ENCODE peak calls at places on chromosomes 6 and 20, in eight cellular contexts. Y is Calu3, B is heart right ventricle, W is astrocyte of the cerebellum, V is AG09309, S is pancreas, F is spleen, Z is PC-9. X is an unnamed sample.

GRCh38 chr20:45408646-45409213 is 641 bp downstream of the DBNDD2 start:
- DNase-seq in B (peak), Z (no peak), Y (no peak), S (no peak), V (no peak), F (no peak), W (no peak), X (no peak)

GRCh38 chr6:168607272-168608112 is 166.5 kb downstream of the SMOC2 start:
- DNase-seq in W (no peak), S (no peak), Z (no peak), Y (peak), F (no peak), V (no peak), B (no peak), X (no peak)

GRCh38 chr6:34031567-34032383 is 114.1 kb downstream of the GRM4 start:
- DNase-seq in S (no peak), F (no peak), V (no peak), W (no peak), Y (no peak), Z (no peak), B (no peak), X (no peak)

GRCh38 chr6:28673417-28673799 is 147.7 kb downstream of the GPX5 start:
- DNase-seq in W (no peak), Y (no peak), Z (no peak), S (no peak), V (no peak), F (no peak), B (no peak), X (no peak)

GRCh38 chr6:3731700-3732099 is 19.8 kb downstream of the PXDC1 start:
- DNase-seq in Y (no peak), F (peak), V (no peak), S (no peak), Z (no peak), W (no peak), B (no peak), X (no peak)

GRCh38 chr6:52707963-52708680 is 37.2 kb downstream of the TMEM14A start:
- DNase-seq in W (no peak), V (no peak), F (no peak), Z (no peak), B (no peak), S (no peak), Y (no peak), X (no peak)

GRCh38 chr20:32534661-32535240 is 50.4 kb downstream of the NOL4L start:
- DNase-seq in Y (no peak), B (no peak), W (no peak), S (no peak), F (no peak), V (no peak), Z (no peak), X (no peak)

GRCh38 chr20:36454664-36455427 is 86.5 kb upstream of the MYL9 start:
- DNase-seq in B (no peak), S (no peak), W (no peak), Y (peak), V (no peak), F (peak), Z (no peak), X (no peak)

GRCh38 chr6:14571728-14572127 is 454.2 kb downstream of the CD83 start:
- DNase-seq in Z (no peak), F (no peak), W (no peak), V (no peak), Y (no peak), S (no peak), B (no peak), X (no peak)

GRCh38 chr6:41568585-41569384 is 22.6 kb downstream of the FOXP4 start:
- DNase-seq in F (no peak), W (no peak), B (no peak), Y (no peak), V (no peak), S (peak), Z (no peak), X (no peak)

GRCh38 chr6:5335020-5335419 is 73.7 kb downstream of the FARS2 start:
- DNase-seq in Z (no peak), V (no peak), S (no peak), W (no peak), B (no peak), F (no peak), Y (no peak), X (no peak)

GRCh38 chr6:56440551-56440981 is 193.2 kb upstream of the COL21A1 start:
- DNase-seq in S (peak), V (no peak), B (no peak), W (no peak), Z (no peak), Y (peak), F (no peak), X (no peak)

GRCh38 chr6:49464691-49465090 is 1.5 kb downstream of the CENPQ start:
- DNase-seq in B (no peak), F (no peak), Z (no peak), V (no peak), S (no peak), Y (no peak), W (no peak), X (no peak)

GRCh38 chr20:7695622-7696021 is 244.6 kb downstream of the HAO1 start:
- DNase-seq in V (peak), B (no peak), Z (no peak), Y (no peak), W (peak), F (no peak), S (no peak), X (no peak)

GRCh38 chr20:48425776-48426175 is 402.0 kb downstream of the PREX1 start:
- DNase-seq in F (no peak), B (no peak), Z (no peak), V (no peak), S (no peak), Y (no peak), W (no peak), X (no peak)

GRCh38 chr20:48419173-48419572 is 408.6 kb downstream of the PREX1 start:
- DNase-seq in F (no peak), B (no peak), S (no peak), W (no peak), V (no peak), Z (no peak), Y (no peak), X (no peak)

GRCh38 chr20:48416002-48416401 is 411.8 kb downstream of the PREX1 start:
- DNase-seq in Z (no peak), S (no peak), F (no peak), B (no peak), W (no peak), Y (no peak), V (no peak), X (no peak)

GRCh38 chr20:48422242-48422960 is 405.4 kb downstream of the PREX1 start:
- DNase-seq in S (no peak), F (no peak), V (no peak), B (no peak), W (no peak), Z (no peak), Y (no peak), X (no peak)

GRCh38 chr20:48421547-48421946 is 406.3 kb downstream of the PREX1 start:
- DNase-seq in S (no peak), F (no peak), B (no peak), Y (peak), Z (no peak), W (no peak), V (no peak), X (no peak)
- TF ChIP-seq CTCF in S (no peak), F (no peak), B (no peak), Y (peak), Z (peak), W (no peak), V (no peak), X (no peak)

GRCh38 chr6:127345521-127345920 is 2.1 kb upstream of the ECHDC1 start:
- DNase-seq in W (no peak), Y (no peak), S (no peak), F (no peak), V (no peak), Z (peak), B (no peak), X (no peak)

GRCh38 chr6:127341471-127342202 is 1.8 kb downstream of the ECHDC1 start:
- DNase-seq in Y (no peak), S (no peak), Z (no peak), F (no peak), V (no peak), B (no peak), W (no peak), X (no peak)

GRCh38 chr6:127342296-127342945 is 988 bp downstream of the ECHDC1 start:
- DNase-seq in W (no peak), B (no peak), S (no peak), Z (peak), F (no peak), V (no peak), Y (peak), X (no peak)

GRCh38 chr6:127343753-127344659 is 597 bp upstream of the ECHDC1 start:
- DNase-seq in S (no peak), V (no peak), Y (no peak), F (no peak), W (no peak), Z (no peak), B (no peak), X (no peak)

GRCh38 chr6:127342946-127343752 is at the start of gene ECHDC1:
- DNase-seq in V (no peak), S (peak), B (peak), Z (peak), Y (peak), F (peak), W (no peak), X (peak)
- TF ChIP-seq CTCF in V (no peak), S (no peak), B (no peak), Z (no peak), Y (no peak), F (no peak), W (no peak), X (no peak)

DNA sequence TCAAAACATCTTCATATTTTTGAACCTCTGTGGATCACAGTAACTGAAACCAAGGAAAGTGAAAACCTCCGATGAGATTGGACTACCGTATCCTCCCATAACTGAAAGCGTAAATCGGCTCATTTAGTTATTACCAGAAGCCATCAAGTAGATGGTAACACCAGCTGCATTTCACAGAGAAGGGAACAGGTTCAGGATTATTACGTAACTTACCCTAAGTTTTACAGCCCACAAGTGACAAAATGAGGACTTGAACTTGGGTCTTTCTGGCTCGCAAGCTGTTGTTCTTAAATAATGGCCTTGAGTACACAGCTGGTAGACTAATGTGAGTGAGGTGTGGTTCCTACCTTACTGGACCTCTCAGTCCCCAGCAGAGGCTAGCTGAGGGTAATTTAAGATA is 37.9 kb upstream of the CBLN4 start:
- DNase-seq in S (no peak), W (no peak), Z (no peak), V (no peak), F (no peak), Y (no peak), B (no peak), X (no peak)
- TF ChIP-seq CTCF in S (no peak), W (no peak), Z (no peak), V (no peak), F (no peak), Y (no peak), B (no peak), X (no peak)

DNA sequence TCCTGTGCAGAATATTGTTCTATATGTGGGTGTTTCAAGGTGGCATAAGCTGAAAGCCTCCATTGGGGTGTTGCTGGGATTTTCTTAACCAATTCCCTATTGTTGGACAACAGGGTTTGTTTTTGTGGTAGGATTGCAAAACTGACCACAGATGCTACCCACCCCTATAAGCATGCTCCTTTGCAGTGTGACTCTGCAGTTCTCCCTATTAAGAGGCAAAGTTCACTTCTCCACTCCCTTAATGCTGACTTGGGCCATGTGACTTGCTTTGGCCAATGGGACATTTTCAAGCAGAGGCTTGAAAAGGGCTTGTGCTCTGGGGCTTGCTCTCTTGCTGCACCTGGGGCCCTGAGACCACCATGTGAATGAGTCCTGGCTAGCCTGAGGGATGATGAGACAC is 8.5 kb upstream of the ANGPT4 start:
- DNase-seq in S (no peak), V (no peak), B (no peak), Y (no peak), W (no peak), F (no peak), Z (no peak), X (no peak)
- TF ChIP-seq CTCF in S (no peak), V (no peak), B (no peak), Y (no peak), W (no peak), F (no peak), Z (no peak), X (no peak)

X was measured in natural killer cell.